ENCODE peak calls at places on chromosomes 6 and 20, in ten cellular contexts. E is PC-3; P is dorsolateral prefrontal cortex; O is neuronal stem cell; H is GM23248; U is RWPE2; L is CD4-positive, alpha-beta memory T cell; I is mesendoderm; K is neural progenitor cell; M is cardiac muscle cell. S is an unnamed sample.

GRCh38 chr6:75776461-75776860 is 27.4 kb downstream of the MYO6 start:
- DNase-seq in M (no peak), P (no peak), O (no peak), H (no peak), L (no peak), E (no peak), U (no peak), I (no peak), K (no peak), S (no peak)

GRCh38 chr20:10927936-10928860 is 254.4 kb upstream of the JAG1 start:
- DNase-seq in H (peak), E (no peak), M (peak), P (no peak), U (no peak), L (no peak), O (no peak), I (no peak), K (no peak), S (no peak)

GRCh38 chr6:110882824-110883554 is 8.4 kb downstream of the AMD1 start:
- DNase-seq in L (no peak), I (no peak), H (no peak), O (no peak), E (no peak), P (no peak), U (no peak), M (peak), K (no peak), S (no peak)

GRCh38 chr20:37095108-37095608 is 639 bp downstream of the RBL1 start:
- DNase-seq in L (peak), K (peak), P (no peak), O (no peak), M (no peak), I (no peak), E (no peak), H (peak), U (no peak), S (peak)

GRCh38 chr6:107642348-107643347 is 152.7 kb downstream of the SOBP start:
- DNase-seq in H (no peak), L (no peak), E (no peak), M (no peak), U (no peak), O (no peak), K (no peak), I (no peak), P (no peak), S (no peak)

GRCh38 chr20:703010-703409 is 27.4 kb upstream of the SCRT2 start:
- DNase-seq in I (no peak), K (no peak), L (no peak), M (no peak), P (no peak), H (no peak), O (no peak), U (no peak), E (no peak), S (no peak)

GRCh38 chr6:5787054-5787720 is 219.5 kb downstream of the NRN1 start:
- DNase-seq in I (no peak), E (no peak), K (no peak), M (no peak), H (no peak), O (no peak), L (no peak), P (no peak), U (no peak), S (peak)

GRCh38 chr6:14463110-14463509 is 345.5 kb downstream of the CD83 start:
- DNase-seq in I (no peak), L (no peak), U (no peak), P (no peak), H (no peak), E (no peak), O (no peak), K (no peak), M (no peak), S (no peak)

GRCh38 chr6:43937236-43938177 is 167.5 kb downstream of the VEGFA start:
- DNase-seq in L (no peak), U (peak), O (no peak), H (no peak), I (peak), K (no peak), E (no peak), M (no peak), P (no peak), S (peak)

GRCh38 chr6:36840471-36841461 is 1.5 kb upstream of the CPNE5 start:
- DNase-seq in M (peak), I (peak), K (peak), U (no peak), P (peak), O (no peak), E (no peak), L (peak), H (peak), S (peak)
- H3K4me3 ChIP-seq in M (peak), I (peak), K (peak), U (no peak), P (peak), O (peak), E (peak), L (no peak), H (peak), S (peak)

DNA sequence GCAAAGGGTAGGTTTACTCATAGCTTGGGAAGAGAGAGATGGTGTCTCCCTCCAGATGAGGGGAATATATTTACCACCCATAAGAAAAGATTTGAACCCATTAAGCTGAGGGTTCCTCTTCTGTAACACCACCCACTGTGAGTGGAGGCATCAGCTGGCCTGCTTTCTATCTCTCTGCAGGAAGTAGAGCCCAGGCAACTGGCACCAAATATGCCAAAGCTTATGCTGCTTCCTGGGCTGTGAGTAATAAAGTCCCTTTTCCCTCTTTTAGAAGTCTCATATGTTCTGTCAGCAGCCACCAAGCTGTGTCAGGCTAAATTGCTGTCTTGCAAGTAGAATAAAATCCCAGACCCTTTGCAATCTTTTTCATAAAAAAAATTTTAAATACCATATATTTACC is 241.4 kb downstream of the LAMA2 start:
- DNase-seq in O (no peak), E (no peak), K (no peak), L (no peak), H (no peak), P (no peak), U (no peak), M (no peak), I (no peak), S (no peak)
- H3K27ac ChIP-seq in O (no peak), E (no peak), K (no peak), L (no peak), H (no peak), P (no peak), U (no peak), M (peak), I (no peak), S (no peak)

DNA sequence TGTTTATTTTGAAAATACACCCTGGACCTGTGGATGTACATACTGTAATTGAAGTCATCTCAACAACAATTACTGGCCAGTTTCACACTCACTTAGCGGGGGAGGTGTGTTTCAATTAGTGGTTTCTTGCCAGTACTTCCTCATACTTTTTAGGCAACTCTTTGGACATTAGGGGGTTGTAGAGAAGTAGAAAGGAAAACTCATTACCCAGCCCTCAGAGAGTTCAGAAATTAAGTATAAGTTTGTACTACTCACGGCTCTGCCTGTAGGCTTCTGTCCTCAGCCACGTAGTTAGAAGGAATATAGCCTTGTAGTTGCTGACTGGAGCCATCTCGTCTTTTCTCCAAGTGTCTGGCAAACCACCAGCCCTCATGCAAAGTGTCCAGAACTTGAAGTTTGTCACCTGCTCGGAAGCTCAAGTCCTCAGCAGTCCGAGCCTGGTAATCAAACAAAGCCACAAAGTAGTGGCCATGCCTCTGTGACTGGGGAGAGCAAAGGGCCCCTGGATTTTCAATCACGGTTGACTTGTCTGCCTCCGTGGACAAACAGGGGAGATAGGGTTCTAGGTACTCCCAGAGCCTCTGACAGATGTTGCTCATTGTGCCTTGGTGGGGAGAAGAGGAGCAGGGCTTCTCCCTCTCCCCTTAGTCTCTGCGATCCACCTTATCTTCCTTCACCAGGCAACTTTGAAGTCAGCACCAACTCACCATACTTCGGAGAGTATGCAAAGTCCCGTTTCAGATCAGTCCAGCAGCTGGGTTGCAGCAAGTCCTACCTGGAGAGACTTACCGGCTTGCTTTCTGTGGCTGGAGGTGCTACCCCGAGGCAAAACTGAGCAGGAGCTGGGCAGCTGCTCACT is 749 bp downstream of the FRK start:
- DNase-seq in U (no peak), I (no peak), E (peak), P (no peak), K (no peak), M (peak), L (no peak), O (no peak), H (peak), S (no peak)
- H3K4me3 ChIP-seq in U (peak), I (no peak), E (peak), P (no peak), K (no peak), M (no peak), L (no peak), O (no peak), H (peak), S (no peak)

DNA sequence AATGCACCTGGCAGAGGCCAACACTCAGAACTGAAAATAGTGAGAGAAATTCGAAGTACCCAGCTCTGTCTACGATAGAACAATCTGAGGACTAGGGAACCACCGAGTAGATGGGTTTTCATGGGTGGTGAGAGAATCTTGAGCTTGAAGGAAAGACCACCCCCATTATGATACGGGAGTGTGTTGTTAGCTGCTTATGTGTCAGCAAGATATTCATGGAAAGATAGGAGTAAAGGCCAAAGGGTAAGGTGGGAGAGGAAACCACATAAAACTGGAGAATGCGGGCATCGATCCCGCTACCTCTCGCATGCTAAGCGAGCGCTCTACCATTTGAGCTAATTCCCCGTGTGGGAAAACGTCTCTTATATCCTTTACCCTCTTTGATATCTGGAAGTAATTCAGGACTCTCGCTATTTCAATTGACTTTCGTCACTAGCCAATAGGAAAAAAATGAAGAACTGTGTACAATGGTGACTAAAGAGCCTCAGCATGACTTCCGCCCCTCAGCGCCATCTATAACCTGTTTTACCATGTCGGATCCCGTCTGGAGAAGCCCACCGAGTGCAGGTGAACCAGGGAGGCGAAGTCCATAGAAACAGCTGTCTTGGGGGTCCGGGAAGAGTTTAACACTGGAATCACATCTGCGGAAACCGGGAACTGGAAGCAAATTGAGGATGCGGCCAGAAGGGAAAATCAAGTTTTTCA is 25.0 kb upstream of the ABT1 start:
- DNase-seq in I (peak), M (peak), K (peak), E (peak), U (peak), H (peak), P (peak), L (peak), O (peak), S (no peak)
- H3K27ac ChIP-seq in I (no peak), M (no peak), K (no peak), E (peak), U (peak), H (peak), P (peak), L (no peak), O (peak), S (no peak)

S was measured in DND-41.